ENCODE peak calls at places on chromosomes 7 and 10, in ten cellular contexts. One of them, this sample, is unnamed.
A peak's percentile ranks its signal among the peaks of the same experiment; 100 is the strongest.

GRCh38 chr10:79335094-79335469 is 12.2 kb upstream of the PPIF start:
- DNase-seq in esophagus squamous epithelium: no peak
- DNase-seq in neuronal stem cell: no peak
- DNase-seq in iPS DF 6.9: no peak
- DNase-seq in endodermal cell: no peak
- DNase-seq in heart right ventricle: no peak
- DNase-seq in pancreas: no peak
- DNase-seq in naive thymus-derived CD4-positive, alpha-beta T cell: no peak
- DNase-seq in right atrium auricular region: no peak
- DNase-seq in endothelial cell of umbilical vein: no peak
- DNase-seq in this sample: no peak

GRCh38 chr10:97685395-97685958 is 1.6 kb downstream of the AVPI1 start:
- DNase-seq in pancreas: peak; percentile 45
- DNase-seq in right atrium auricular region: no peak
- DNase-seq in iPS DF 6.9: no peak
- DNase-seq in heart right ventricle: no peak
- DNase-seq in esophagus squamous epithelium: no peak
- DNase-seq in endodermal cell: peak; percentile 80
- DNase-seq in naive thymus-derived CD4-positive, alpha-beta T cell: no peak
- DNase-seq in endothelial cell of umbilical vein: peak; percentile 32
- DNase-seq in neuronal stem cell: no peak
- DNase-seq in this sample: no peak

GRCh38 chr10:101226506-101226887 is 2.8 kb downstream of the LBX1 start:
- DNase-seq in iPS DF 6.9: no peak
- DNase-seq in neuronal stem cell: no peak
- DNase-seq in endothelial cell of umbilical vein: no peak
- DNase-seq in right atrium auricular region: no peak
- DNase-seq in heart right ventricle: no peak
- DNase-seq in pancreas: no peak
- DNase-seq in endodermal cell: no peak
- DNase-seq in naive thymus-derived CD4-positive, alpha-beta T cell: no peak
- DNase-seq in esophagus squamous epithelium: no peak
- DNase-seq in this sample: no peak

GRCh38 chr10:18246967-18247366 is 106.7 kb downstream of the CACNB2 start:
- DNase-seq in pancreas: no peak
- DNase-seq in right atrium auricular region: no peak
- DNase-seq in esophagus squamous epithelium: no peak
- DNase-seq in iPS DF 6.9: no peak
- DNase-seq in endothelial cell of umbilical vein: no peak
- DNase-seq in naive thymus-derived CD4-positive, alpha-beta T cell: no peak
- DNase-seq in neuronal stem cell: no peak
- DNase-seq in endodermal cell: peak; percentile 62
- DNase-seq in heart right ventricle: no peak
- DNase-seq in this sample: no peak

GRCh38 chr10:119786117-119786769 is 60.4 kb downstream of the INPP5F start:
- DNase-seq in esophagus squamous epithelium: no peak
- DNase-seq in right atrium auricular region: no peak
- DNase-seq in heart right ventricle: no peak
- DNase-seq in endothelial cell of umbilical vein: no peak
- DNase-seq in iPS DF 6.9: peak; percentile 25
- DNase-seq in endodermal cell: peak; percentile 88
- DNase-seq in neuronal stem cell: peak; percentile 37
- DNase-seq in pancreas: no peak
- DNase-seq in naive thymus-derived CD4-positive, alpha-beta T cell: no peak
- DNase-seq in this sample: no peak

GRCh38 chr10:84348860-84349259 is 20.5 kb downstream of the CCSER2 start:
- DNase-seq in pancreas: no peak
- DNase-seq in neuronal stem cell: no peak
- DNase-seq in endodermal cell: no peak
- DNase-seq in heart right ventricle: no peak
- DNase-seq in iPS DF 6.9: no peak
- DNase-seq in esophagus squamous epithelium: no peak
- DNase-seq in endothelial cell of umbilical vein: peak; percentile 21
- DNase-seq in naive thymus-derived CD4-positive, alpha-beta T cell: no peak
- DNase-seq in right atrium auricular region: no peak
- DNase-seq in this sample: no peak

GRCh38 chr10:78316451-78316931 is 282.8 kb downstream of the RPS24 start:
- DNase-seq in neuronal stem cell: no peak
- DNase-seq in endothelial cell of umbilical vein: peak; percentile 10
- DNase-seq in pancreas: peak; percentile 5
- DNase-seq in iPS DF 6.9: no peak
- DNase-seq in esophagus squamous epithelium: no peak
- DNase-seq in endodermal cell: peak; percentile 28
- DNase-seq in naive thymus-derived CD4-positive, alpha-beta T cell: no peak
- DNase-seq in heart right ventricle: no peak
- DNase-seq in right atrium auricular region: peak; percentile 58
- DNase-seq in this sample: no peak

GRCh38 chr10:31926765-31927596 is 1.6 kb downstream of the ARHGAP12 start:
- DNase-seq in neuronal stem cell: no peak
- DNase-seq in iPS DF 6.9: no peak
- DNase-seq in endodermal cell: peak; percentile 52
- DNase-seq in esophagus squamous epithelium: no peak
- DNase-seq in naive thymus-derived CD4-positive, alpha-beta T cell: no peak
- DNase-seq in pancreas: no peak
- DNase-seq in heart right ventricle: no peak
- DNase-seq in endothelial cell of umbilical vein: peak; percentile 11
- DNase-seq in right atrium auricular region: no peak
- DNase-seq in this sample: no peak

GRCh38 chr10:80137031-80137712 is 4.6 kb downstream of the PLAC9 start:
- DNase-seq in heart right ventricle: peak; percentile 78
- DNase-seq in esophagus squamous epithelium: no peak
- DNase-seq in neuronal stem cell: no peak
- DNase-seq in endothelial cell of umbilical vein: no peak
- DNase-seq in endodermal cell: no peak
- DNase-seq in naive thymus-derived CD4-positive, alpha-beta T cell: no peak
- DNase-seq in right atrium auricular region: peak; percentile 85
- DNase-seq in pancreas: no peak
- DNase-seq in iPS DF 6.9: no peak
- DNase-seq in this sample: no peak

GRCh38 chr10:126670886-126671285 is 393 bp upstream of the C10orf90 start:
- DNase-seq in endodermal cell: no peak
- DNase-seq in iPS DF 6.9: no peak
- DNase-seq in naive thymus-derived CD4-positive, alpha-beta T cell: no peak
- DNase-seq in esophagus squamous epithelium: no peak
- DNase-seq in pancreas: no peak
- DNase-seq in heart right ventricle: no peak
- DNase-seq in endothelial cell of umbilical vein: no peak
- DNase-seq in neuronal stem cell: no peak
- DNase-seq in right atrium auricular region: no peak
- DNase-seq in this sample: no peak

GRCh38 chr10:103949728-103950127 is 17.2 kb upstream of the SLK start:
- DNase-seq in right atrium auricular region: no peak
- DNase-seq in heart right ventricle: no peak
- DNase-seq in endodermal cell: no peak
- DNase-seq in pancreas: no peak
- DNase-seq in iPS DF 6.9: no peak
- DNase-seq in esophagus squamous epithelium: no peak
- DNase-seq in neuronal stem cell: no peak
- DNase-seq in naive thymus-derived CD4-positive, alpha-beta T cell: no peak
- DNase-seq in endothelial cell of umbilical vein: no peak
- DNase-seq in this sample: no peak

GRCh38 chr10:135601-136464 is 578 bp downstream of the ZMYND11 start:
- DNase-seq in pancreas: peak; percentile 72
- DNase-seq in endodermal cell: peak; percentile 79
- DNase-seq in iPS DF 6.9: no peak
- DNase-seq in endothelial cell of umbilical vein: peak; percentile 64
- DNase-seq in naive thymus-derived CD4-positive, alpha-beta T cell: peak; percentile 66
- DNase-seq in heart right ventricle: peak; percentile 75
- DNase-seq in right atrium auricular region: no peak
- DNase-seq in esophagus squamous epithelium: no peak
- DNase-seq in neuronal stem cell: peak; percentile 42
- DNase-seq in this sample: peak; percentile 30

GRCh38 chr10:134205-134742 is 981 bp upstream of the ZMYND11 start:
- DNase-seq in naive thymus-derived CD4-positive, alpha-beta T cell: no peak
- DNase-seq in endothelial cell of umbilical vein: peak; percentile 48
- DNase-seq in right atrium auricular region: no peak
- DNase-seq in neuronal stem cell: peak; percentile 26
- DNase-seq in pancreas: peak; percentile 29
- DNase-seq in esophagus squamous epithelium: no peak
- DNase-seq in heart right ventricle: no peak
- DNase-seq in iPS DF 6.9: no peak
- DNase-seq in endodermal cell: peak; percentile 66
- DNase-seq in this sample: peak; percentile 5

GRCh38 chr10:134743-135600 is at the start of gene ZMYND11:
- DNase-seq in esophagus squamous epithelium: no peak
- DNase-seq in neuronal stem cell: peak; percentile 58
- DNase-seq in right atrium auricular region: no peak
- DNase-seq in iPS DF 6.9: no peak
- DNase-seq in heart right ventricle: peak; percentile 77
- DNase-seq in endodermal cell: peak; percentile 81
- DNase-seq in pancreas: peak; percentile 69
- DNase-seq in endothelial cell of umbilical vein: peak; percentile 54
- DNase-seq in naive thymus-derived CD4-positive, alpha-beta T cell: peak; percentile 63
- DNase-seq in this sample: peak; percentile 53

GRCh38 chr10:136465-136762 is 1.2 kb downstream of the ZMYND11 start:
- DNase-seq in iPS DF 6.9: no peak
- DNase-seq in neuronal stem cell: no peak
- DNase-seq in right atrium auricular region: no peak
- DNase-seq in endodermal cell: no peak
- DNase-seq in endothelial cell of umbilical vein: no peak
- DNase-seq in pancreas: no peak
- DNase-seq in esophagus squamous epithelium: no peak
- DNase-seq in naive thymus-derived CD4-positive, alpha-beta T cell: no peak
- DNase-seq in heart right ventricle: no peak
- DNase-seq in this sample: no peak

DNA sequence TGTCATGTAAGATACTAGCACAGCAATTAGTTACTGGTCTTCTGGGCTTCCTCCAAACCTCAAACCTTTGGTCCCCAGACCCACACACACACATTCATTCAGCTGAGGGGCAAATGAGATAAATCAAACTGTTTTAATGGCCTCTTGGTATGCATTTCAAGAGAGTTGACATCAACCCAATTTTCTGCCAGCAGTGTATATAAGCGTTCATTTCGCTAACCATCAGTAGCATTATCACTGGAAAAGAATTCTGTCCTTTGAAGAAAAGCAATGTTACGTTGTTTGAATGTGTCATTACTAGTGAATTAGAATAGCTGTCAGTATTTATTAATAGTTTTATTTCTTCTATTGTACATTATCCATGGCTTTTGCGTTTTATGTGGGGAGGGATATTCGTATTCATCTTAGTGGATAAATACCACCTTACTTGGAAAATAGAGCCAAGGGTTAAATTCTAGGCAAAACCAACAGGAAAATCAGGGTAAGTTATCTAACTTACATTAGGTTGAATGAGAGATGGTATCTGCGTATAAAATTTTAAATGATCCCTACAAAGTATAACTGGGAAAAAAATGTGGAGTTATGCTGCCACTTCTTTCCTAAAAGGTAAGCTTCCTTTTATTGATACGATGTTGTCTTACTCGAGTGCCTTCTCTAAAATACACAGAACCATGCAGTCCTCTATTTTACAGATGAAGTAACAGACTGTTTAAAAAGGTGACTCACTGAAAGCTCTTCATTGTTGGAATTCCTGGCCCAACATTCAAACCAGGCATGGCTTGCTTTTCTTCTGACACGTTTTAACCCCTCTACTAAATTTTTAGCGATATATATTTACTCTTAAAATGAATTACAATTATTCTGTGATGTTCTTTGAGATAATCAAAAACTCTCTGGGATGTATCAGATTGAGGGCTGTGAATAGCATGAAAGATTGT is 2.0 kb upstream of the ZMYND11 start:
- DNase-seq in right atrium auricular region: no peak
- DNase-seq in endothelial cell of umbilical vein: peak; percentile 45
- DNase-seq in esophagus squamous epithelium: no peak
- DNase-seq in pancreas: no peak
- DNase-seq in heart right ventricle: no peak
- DNase-seq in neuronal stem cell: no peak
- DNase-seq in endodermal cell: no peak
- DNase-seq in naive thymus-derived CD4-positive, alpha-beta T cell: no peak
- DNase-seq in iPS DF 6.9: no peak
- DNase-seq in this sample: no peak
- H3K4me3 ChIP-seq in right atrium auricular region: no peak overlapping the region
- H3K4me3 ChIP-seq in endothelial cell of umbilical vein: no peak overlapping the region
- H3K4me3 ChIP-seq in esophagus squamous epithelium: peak overlapping the region; percentile 83
- H3K4me3 ChIP-seq in pancreas: peak overlapping the region; percentile 82
- H3K4me3 ChIP-seq in heart right ventricle: peak overlapping the region; percentile 97
- H3K4me3 ChIP-seq in neuronal stem cell: peak overlapping the region; percentile 62
- H3K4me3 ChIP-seq in endodermal cell: peak overlapping the region; percentile 81
- H3K4me3 ChIP-seq in naive thymus-derived CD4-positive, alpha-beta T cell: no peak overlapping the region
- H3K4me3 ChIP-seq in iPS DF 6.9: no peak overlapping the region
- H3K4me3 ChIP-seq in this sample: no peak overlapping the region

GRCh38 chr10:8273749-8274148 is 219.3 kb downstream of the GATA3 start:
- DNase-seq in pancreas: no peak
- DNase-seq in right atrium auricular region: no peak
- DNase-seq in endodermal cell: no peak
- DNase-seq in endothelial cell of umbilical vein: no peak
- DNase-seq in neuronal stem cell: no peak
- DNase-seq in iPS DF 6.9: no peak
- DNase-seq in esophagus squamous epithelium: no peak
- DNase-seq in naive thymus-derived CD4-positive, alpha-beta T cell: no peak
- DNase-seq in heart right ventricle: no peak
- DNase-seq in this sample: no peak
- H3K27me3 ChIP-seq in pancreas: no peaks in the 10 kb centered on the region
- H3K27me3 ChIP-seq in right atrium auricular region: no peaks in the 10 kb centered on the region
- H3K27me3 ChIP-seq in endodermal cell: peaks cover 9% of the 10 kb centered on the region
- H3K27me3 ChIP-seq in endothelial cell of umbilical vein: no peaks in the 10 kb centered on the region
- H3K27me3 ChIP-seq in neuronal stem cell: no peaks in the 10 kb centered on the region
- H3K27me3 ChIP-seq in iPS DF 6.9: no peaks in the 10 kb centered on the region
- H3K27me3 ChIP-seq in esophagus squamous epithelium: no peaks in the 10 kb centered on the region
- H3K27me3 ChIP-seq in naive thymus-derived CD4-positive, alpha-beta T cell: no peaks in the 10 kb centered on the region
- H3K27me3 ChIP-seq in heart right ventricle: peaks cover 3% of the 10 kb centered on the region
- H3K27me3 ChIP-seq in this sample: no peaks in the 10 kb centered on the region

GRCh38 chr7:130921391-130922180 is 187.6 kb upstream of the KLF14 start:
- DNase-seq in naive thymus-derived CD4-positive, alpha-beta T cell: no peak
- DNase-seq in pancreas: peak; percentile 40
- DNase-seq in esophagus squamous epithelium: no peak
- DNase-seq in neuronal stem cell: peak; percentile 82
- DNase-seq in endothelial cell of umbilical vein: peak; percentile 91
- DNase-seq in right atrium auricular region: peak; percentile 87
- DNase-seq in heart right ventricle: peak; percentile 71
- DNase-seq in iPS DF 6.9: no peak
- DNase-seq in endodermal cell: no peak
- DNase-seq in this sample: no peak
- H3K4me3 ChIP-seq in naive thymus-derived CD4-positive, alpha-beta T cell: no peak overlapping the region
- H3K4me3 ChIP-seq in pancreas: peak overlapping the region; percentile 16
- H3K4me3 ChIP-seq in esophagus squamous epithelium: peak overlapping the region; percentile 45
- H3K4me3 ChIP-seq in neuronal stem cell: peak overlapping the region; percentile 33
- H3K4me3 ChIP-seq in endothelial cell of umbilical vein: peak overlapping the region; percentile 25
- H3K4me3 ChIP-seq in right atrium auricular region: peak overlapping the region; percentile 0
- H3K4me3 ChIP-seq in heart right ventricle: peak overlapping the region; percentile 49
- H3K4me3 ChIP-seq in iPS DF 6.9: no peak overlapping the region
- H3K4me3 ChIP-seq in endodermal cell: no peak overlapping the region
- H3K4me3 ChIP-seq in this sample: no peak overlapping the region

DNA sequence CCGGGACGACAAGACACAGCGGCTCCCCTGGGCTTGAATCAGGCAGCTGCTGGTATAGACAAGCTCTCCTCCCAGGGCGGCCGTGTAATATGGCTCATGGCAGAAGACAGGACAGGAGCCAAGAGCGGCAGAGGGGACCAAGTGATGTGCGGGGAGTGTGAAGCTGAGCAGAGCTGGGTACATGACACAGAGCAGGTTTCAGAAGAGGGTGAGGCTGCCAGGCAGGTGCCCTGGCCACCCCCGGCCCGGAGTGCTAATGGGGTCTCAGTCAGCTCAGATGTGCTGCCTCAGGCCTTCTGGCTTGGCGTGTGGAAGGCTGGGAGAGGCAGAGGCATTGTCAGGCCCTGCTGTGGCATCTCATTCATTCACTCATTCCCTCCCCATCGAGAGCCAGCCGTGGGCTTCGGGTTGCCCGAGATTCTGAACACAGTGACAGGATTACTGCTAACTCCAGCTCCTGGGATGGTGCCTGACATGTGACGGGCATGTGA is 88.7 kb upstream of the GNA12 start:
- DNase-seq in esophagus squamous epithelium: no peak
- DNase-seq in pancreas: no peak
- DNase-seq in heart right ventricle: no peak
- DNase-seq in endothelial cell of umbilical vein: no peak
- DNase-seq in neuronal stem cell: no peak
- DNase-seq in endodermal cell: peak; percentile 38
- DNase-seq in right atrium auricular region: no peak
- DNase-seq in iPS DF 6.9: no peak
- DNase-seq in naive thymus-derived CD4-positive, alpha-beta T cell: no peak
- DNase-seq in this sample: no peak
- H3K27me3 ChIP-seq in esophagus squamous epithelium: no peaks in the 10 kb centered on the region
- H3K27me3 ChIP-seq in pancreas: no peaks in the 10 kb centered on the region
- H3K27me3 ChIP-seq in heart right ventricle: peaks cover 49% of the 10 kb centered on the region
- H3K27me3 ChIP-seq in endothelial cell of umbilical vein: no peaks in the 10 kb centered on the region
- H3K27me3 ChIP-seq in neuronal stem cell: no peaks in the 10 kb centered on the region
- H3K27me3 ChIP-seq in endodermal cell: no peaks in the 10 kb centered on the region
- H3K27me3 ChIP-seq in right atrium auricular region: no peaks in the 10 kb centered on the region
- H3K27me3 ChIP-seq in iPS DF 6.9: no peaks in the 10 kb centered on the region
- H3K27me3 ChIP-seq in naive thymus-derived CD4-positive, alpha-beta T cell: no peaks in the 10 kb centered on the region
- H3K27me3 ChIP-seq in this sample: no peaks in the 10 kb centered on the region